ENCODE peak calls at places on chromosomes 11 and 22, in five cellular contexts. Q is CD8-positive, alpha-beta T cell; X is tibial artery; R is tibial nerve; D is lower lobe of right lung. J is an unnamed sample.

GRCh38 chr11:59069082-59069481 is 17.0 kb upstream of the GLYATL1B start:
- DNase-seq in Q (no peak), D (no peak), R (no peak), X (no peak), J (no peak)

GRCh38 chr22:31083923-31084810 is 3.0 kb downstream of the SMTN start:
- DNase-seq in X (no peak), R (no peak), Q (no peak), D (no peak), J (no peak)

GRCh38 chr11:36222755-36223635 is 66.2 kb downstream of the COMMD9 start:
- DNase-seq in D (no peak), Q (no peak), X (no peak), R (no peak), J (no peak)

GRCh38 chr11:20226936-20227335 is 66.7 kb upstream of the DBX1 start:
- DNase-seq in R (no peak), X (no peak), Q (no peak), D (no peak), J (no peak)

GRCh38 chr22:36413022-36413770 is 25.4 kb upstream of the MYH9 start:
- DNase-seq in Q (no peak), R (no peak), D (no peak), X (no peak), J (peak; percentile 23)

GRCh38 chr11:117378966-117379865 is 51.6 kb downstream of the CEP164 start:
- DNase-seq in Q (no peak), X (no peak), D (no peak), R (no peak), J (peak; percentile 43)

GRCh38 chr22:20604776-20605221 is 97.4 kb downstream of the MED15 start:
- DNase-seq in X (no peak), Q (no peak), R (no peak), D (no peak), J (no peak)

GRCh38 chr11:103942646-103943045 is 93.8 kb upstream of the DDI1 start:
- DNase-seq in R (no peak), D (no peak), X (no peak), Q (no peak), J (no peak)

GRCh38 chr22:49685686-49686085 is 142.0 kb downstream of the BRD1 start:
- DNase-seq in X (no peak), D (no peak), R (no peak), Q (no peak), J (no peak)

GRCh38 chr11:34447044-34447443 is 8.3 kb downstream of the CAT start:
- DNase-seq in D (no peak), X (no peak), Q (no peak), R (no peak), J (no peak)

GRCh38 chr11:126343051-126343450 is 12.4 kb upstream of the ST3GAL4 start:
- DNase-seq in Q (no peak), X (no peak), D (no peak), R (no peak), J (no peak)
- TF ChIP-seq CTCF in Q (no peak), X (no peak), D (no peak), R (no peak), J (no peak)

GRCh38 chr11:96256604-96257003 is 86.4 kb downstream of the MAML2 start:
- DNase-seq in X (no peak), D (no peak), Q (no peak), R (no peak), J (no peak)
- H3K4me1 ChIP-seq in X (no peaks in the 10 kb centered on the region), D (peaks cover 63% of the 10 kb centered on the region), Q (peaks cover 91% of the 10 kb centered on the region), R (peaks cover 45% of the 10 kb centered on the region), J (peaks cover 50% of the 10 kb centered on the region)

GRCh38 chr11:76610871-76611475 is 59.6 kb downstream of the LRRC32 start:
- DNase-seq in X (no peak), R (no peak), D (no peak), Q (no peak), J (peak; percentile 74)

GRCh38 chr11:76615950-76616349 is 54.6 kb downstream of the LRRC32 start:
- DNase-seq in R (no peak), D (no peak), X (peak; percentile 75), Q (no peak), J (peak; percentile 86)

GRCh38 chr11:76612226-76612625 is 58.3 kb downstream of the LRRC32 start:
- DNase-seq in D (no peak), Q (no peak), X (no peak), R (no peak), J (no peak)

GRCh38 chr11:76614471-76615183 is 55.9 kb downstream of the LRRC32 start:
- DNase-seq in X (peak; percentile 83), Q (no peak), D (no peak), R (no peak), J (peak; percentile 71)

DNA sequence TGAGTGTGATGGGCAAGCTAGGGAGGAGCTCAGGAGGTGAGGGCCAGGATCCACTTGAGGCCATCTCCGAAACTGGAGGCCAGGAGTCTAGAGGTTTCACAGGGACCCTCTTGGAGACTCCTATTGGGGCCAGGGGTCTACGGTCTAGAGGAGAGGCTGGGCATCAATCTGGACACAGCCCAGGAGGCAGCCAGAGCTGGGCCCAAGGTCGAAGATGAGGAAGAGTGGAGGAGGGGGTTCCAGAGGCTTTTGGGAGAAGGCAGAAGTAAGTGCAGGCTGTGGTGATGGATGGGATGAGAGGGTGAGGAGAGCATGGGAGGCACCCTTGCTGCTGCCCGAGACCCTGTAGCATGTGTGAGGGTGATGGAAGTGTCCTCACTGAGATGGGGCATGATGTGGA is 56.6 kb downstream of the LRRC32 start:
- DNase-seq in X (peak; percentile 13), Q (no peak), R (no peak), D (no peak), J (no peak)
- H3K9me3 ChIP-seq in X (no peaks in the 10 kb centered on the region), Q (no peaks in the 10 kb centered on the region), R (no peaks in the 10 kb centered on the region), D (no peaks in the 10 kb centered on the region), J (no peaks in the 10 kb centered on the region)

GRCh38 chr11:64234840-64235379 is 526 bp downstream of the VEGFB start:
- DNase-seq in Q (peak; percentile 56), X (peak; percentile 53), R (no peak), D (no peak), J (peak; percentile 69)
- TF ChIP-seq CTCF in Q (no peak), X (no peak), R (peak; percentile 40), D (no peak), J (no peak)

GRCh38 chr11:73382747-73383146 is 6.5 kb downstream of the RELT start:
- DNase-seq in D (no peak), Q (no peak), X (no peak), R (no peak), J (no peak)
- H3K4me1 ChIP-seq in D (peaks cover 93% of the 10 kb centered on the region), Q (peaks cover 53% of the 10 kb centered on the region), X (no peaks in the 10 kb centered on the region), R (peaks cover 47% of the 10 kb centered on the region), J (peaks cover 37% of the 10 kb centered on the region)

GRCh38 chr11:2663915-2664314 is 35.9 kb downstream of the KCNQ1OT1 start:
- DNase-seq in R (no peak), D (no peak), Q (no peak), X (no peak), J (no peak)

GRCh38 chr11:2661173-2662023 is 38.4 kb downstream of the KCNQ1OT1 start:
- DNase-seq in X (no peak), Q (no peak), D (no peak), R (no peak), J (no peak)

GRCh38 chr11:2663506-2663905 is 36.3 kb downstream of the KCNQ1OT1 start:
- DNase-seq in D (no peak), X (no peak), R (no peak), Q (no peak), J (no peak)

GRCh38 chr11:2662024-2662312 is 37.8 kb downstream of the KCNQ1OT1 start:
- DNase-seq in D (no peak), Q (no peak), X (no peak), R (no peak), J (no peak)

GRCh38 chr11:2662430-2663299 is 37.1 kb downstream of the KCNQ1OT1 start:
- DNase-seq in D (no peak), R (no peak), Q (no peak), X (no peak), J (no peak)
- H3K9me3 ChIP-seq in D (peaks cover 24% of the 10 kb centered on the region), R (no peaks in the 10 kb centered on the region), Q (no peaks in the 10 kb centered on the region), X (peaks cover 16% of the 10 kb centered on the region), J (no peaks in the 10 kb centered on the region)

GRCh38 chr22:29883831-29884139 is 811 bp downstream of the MTMR3 start:
- DNase-seq in D (no peak), Q (no peak), X (no peak), R (no peak), J (no peak)

GRCh38 chr22:29885610-29886009 is 2.6 kb downstream of the MTMR3 start:
- DNase-seq in D (no peak), X (no peak), R (no peak), Q (no peak), J (no peak)

GRCh38 chr22:29882716-29883044 is 294 bp upstream of the MTMR3 start:
- DNase-seq in D (no peak), Q (no peak), X (no peak), R (no peak), J (no peak)

GRCh38 chr22:29886601-29887000 is 3.6 kb downstream of the MTMR3 start:
- DNase-seq in D (no peak), X (no peak), R (no peak), Q (no peak), J (no peak)

DNA sequence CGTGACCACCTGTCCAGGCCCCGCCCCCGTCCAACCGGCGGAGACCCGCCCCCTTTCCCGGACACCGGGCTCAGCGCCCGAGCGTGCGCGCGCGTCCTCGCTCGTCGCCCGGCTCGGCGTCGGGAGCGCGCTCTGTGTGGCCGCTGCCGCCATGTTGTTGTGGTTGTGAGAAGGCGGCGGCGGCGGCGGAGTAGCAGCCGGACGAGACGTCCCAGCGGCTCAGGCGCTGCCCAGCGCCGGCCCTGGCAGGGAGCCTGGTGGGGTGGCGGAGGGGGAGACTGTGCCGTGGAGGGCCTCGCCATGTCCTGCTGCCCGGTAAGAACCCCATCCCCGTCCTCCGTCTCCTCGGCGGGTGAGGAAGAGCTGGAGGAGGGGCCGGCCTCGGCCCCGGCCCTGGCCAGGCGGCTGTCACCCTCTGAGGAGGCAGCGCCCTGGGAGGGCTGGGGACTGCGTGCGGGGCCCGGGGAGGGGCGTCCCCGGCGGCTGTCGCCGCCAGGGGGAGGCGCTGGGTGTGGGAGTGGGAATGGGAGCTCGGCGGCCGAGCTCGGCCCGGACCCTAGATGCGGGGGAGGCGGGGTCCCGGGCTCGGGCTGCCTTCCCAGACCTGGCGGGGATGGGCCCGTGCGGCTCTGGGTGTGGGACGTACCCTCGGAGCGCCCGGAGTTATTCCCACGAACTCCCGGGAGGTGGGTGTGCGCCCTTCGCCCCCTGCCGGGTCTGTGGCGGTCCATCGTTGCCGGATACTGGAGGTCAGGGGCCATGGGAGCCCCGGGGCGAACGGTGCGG is at the start of gene MTMR3:
- DNase-seq in X (peak; percentile 92), R (peak; percentile 89), D (peak; percentile 96), Q (peak; percentile 79), J (peak; percentile 94)
- TF ChIP-seq CTCF in X (peak; percentile 48), R (peak; percentile 84), D (peak; percentile 35), Q (peak; percentile 52), J (peak; percentile 51)

J was measured in heart right ventricle.